ENCODE peak calls at places on chromosomes 11 and 22, in seven cellular contexts. One of them, this sample, is unnamed.

GRCh38 chr11:60127311-60127811 is 38.9 kb downstream of the MS4A2 start:
- DNase-seq in HepG2: no peak
- DNase-seq in neuronal stem cell: no peak
- DNase-seq in sigmoid colon: no peak
- DNase-seq in CD4-positive, alpha-beta T cell: no peak
- DNase-seq in brain microvascular endothelial cell: no peak
- DNase-seq in GM23248: peak; percentile 8
- DNase-seq in this sample: no peak

GRCh38 chr11:94201004-94201465 is 72.4 kb downstream of the PANX1 start:
- DNase-seq in neuronal stem cell: no peak
- DNase-seq in HepG2: peak; percentile 94
- DNase-seq in sigmoid colon: no peak
- DNase-seq in CD4-positive, alpha-beta T cell: no peak
- DNase-seq in GM23248: peak; percentile 76
- DNase-seq in brain microvascular endothelial cell: peak; percentile 13
- DNase-seq in this sample: no peak

GRCh38 chr11:9302448-9302847 is 11.9 kb downstream of the TMEM41B start:
- DNase-seq in HepG2: no peak
- DNase-seq in neuronal stem cell: no peak
- DNase-seq in brain microvascular endothelial cell: peak; percentile 23
- DNase-seq in sigmoid colon: no peak
- DNase-seq in GM23248: peak; percentile 58
- DNase-seq in CD4-positive, alpha-beta T cell: no peak
- DNase-seq in this sample: no peak

GRCh38 chr11:9796854-9797253 is 133.0 kb downstream of the SWAP70 start:
- DNase-seq in neuronal stem cell: no peak
- DNase-seq in GM23248: peak; percentile 35
- DNase-seq in sigmoid colon: no peak
- DNase-seq in CD4-positive, alpha-beta T cell: no peak
- DNase-seq in HepG2: no peak
- DNase-seq in brain microvascular endothelial cell: no peak
- DNase-seq in this sample: no peak

GRCh38 chr11:59918987-59919589 is 19.1 kb upstream of the OOSP1 start:
- DNase-seq in neuronal stem cell: peak; percentile 3
- DNase-seq in brain microvascular endothelial cell: peak; percentile 71
- DNase-seq in GM23248: peak; percentile 85
- DNase-seq in sigmoid colon: no peak
- DNase-seq in CD4-positive, alpha-beta T cell: no peak
- DNase-seq in HepG2: peak; percentile 18
- DNase-seq in this sample: no peak

GRCh38 chr22:27988704-27989103 is 69.6 kb upstream of the PITPNB start:
- DNase-seq in GM23248: no peak
- DNase-seq in neuronal stem cell: no peak
- DNase-seq in sigmoid colon: no peak
- DNase-seq in CD4-positive, alpha-beta T cell: no peak
- DNase-seq in brain microvascular endothelial cell: no peak
- DNase-seq in HepG2: no peak
- DNase-seq in this sample: no peak

GRCh38 chr11:73257342-73258103 is 14.6 kb upstream of the P2RY6 start:
- DNase-seq in GM23248: peak; percentile 97
- DNase-seq in HepG2: peak; percentile 39
- DNase-seq in CD4-positive, alpha-beta T cell: no peak
- DNase-seq in brain microvascular endothelial cell: peak; percentile 79
- DNase-seq in sigmoid colon: peak; percentile 57
- DNase-seq in neuronal stem cell: no peak
- DNase-seq in this sample: no peak

GRCh38 chr11:13054278-13054677 is 45.2 kb downstream of the RASSF10 start:
- DNase-seq in GM23248: peak; percentile 41
- DNase-seq in HepG2: no peak
- DNase-seq in brain microvascular endothelial cell: no peak
- DNase-seq in sigmoid colon: no peak
- DNase-seq in neuronal stem cell: no peak
- DNase-seq in CD4-positive, alpha-beta T cell: no peak
- DNase-seq in this sample: no peak

GRCh38 chr11:28738549-28738948 is 630.4 kb downstream of the METTL15 start:
- DNase-seq in sigmoid colon: no peak
- DNase-seq in HepG2: no peak
- DNase-seq in brain microvascular endothelial cell: no peak
- DNase-seq in neuronal stem cell: no peak
- DNase-seq in CD4-positive, alpha-beta T cell: no peak
- DNase-seq in GM23248: no peak
- DNase-seq in this sample: no peak

GRCh38 chr11:6351782-6352181 is 31.5 kb upstream of the CAVIN3 start:
- DNase-seq in neuronal stem cell: no peak
- DNase-seq in brain microvascular endothelial cell: no peak
- DNase-seq in HepG2: no peak
- DNase-seq in sigmoid colon: no peak
- DNase-seq in CD4-positive, alpha-beta T cell: no peak
- DNase-seq in GM23248: no peak
- DNase-seq in this sample: no peak

GRCh38 chr22:40118979-40119378 is 58.7 kb upstream of the TNRC6B start:
- DNase-seq in sigmoid colon: no peak
- DNase-seq in brain microvascular endothelial cell: no peak
- DNase-seq in neuronal stem cell: no peak
- DNase-seq in GM23248: no peak
- DNase-seq in HepG2: no peak
- DNase-seq in CD4-positive, alpha-beta T cell: no peak
- DNase-seq in this sample: no peak

GRCh38 chr22:22767876-22768602 is 119.6 kb upstream of the IGLL5 start:
- DNase-seq in CD4-positive, alpha-beta T cell: no peak
- DNase-seq in sigmoid colon: no peak
- DNase-seq in neuronal stem cell: no peak
- DNase-seq in GM23248: peak; percentile 53
- DNase-seq in HepG2: no peak
- DNase-seq in brain microvascular endothelial cell: no peak
- DNase-seq in this sample: no peak

GRCh38 chr11:17560281-17561110 is 13.4 kb downstream of the OTOG start:
- DNase-seq in neuronal stem cell: no peak
- DNase-seq in HepG2: no peak
- DNase-seq in GM23248: no peak
- DNase-seq in brain microvascular endothelial cell: no peak
- DNase-seq in sigmoid colon: peak; percentile 34
- DNase-seq in CD4-positive, alpha-beta T cell: no peak
- DNase-seq in this sample: no peak

GRCh38 chr11:71249301-71249700 is 3.1 kb downstream of the SHANK2 start:
- DNase-seq in neuronal stem cell: no peak
- DNase-seq in HepG2: no peak
- DNase-seq in GM23248: no peak
- DNase-seq in CD4-positive, alpha-beta T cell: no peak
- DNase-seq in sigmoid colon: peak; percentile 24
- DNase-seq in brain microvascular endothelial cell: no peak
- DNase-seq in this sample: no peak
- H3K27ac ChIP-seq in neuronal stem cell: no peak overlapping the region
- H3K27ac ChIP-seq in HepG2: no peak overlapping the region
- H3K27ac ChIP-seq in GM23248: no peak overlapping the region
- H3K27ac ChIP-seq in CD4-positive, alpha-beta T cell: no peak overlapping the region
- H3K27ac ChIP-seq in sigmoid colon: no peak overlapping the region
- H3K27ac ChIP-seq in brain microvascular endothelial cell: no peak overlapping the region
- H3K27ac ChIP-seq in this sample: no peak overlapping the region

GRCh38 chr11:104064016-104064630 is 27.7 kb downstream of the DDI1 start:
- DNase-seq in neuronal stem cell: no peak
- DNase-seq in GM23248: no peak
- DNase-seq in brain microvascular endothelial cell: no peak
- DNase-seq in sigmoid colon: no peak
- DNase-seq in CD4-positive, alpha-beta T cell: no peak
- DNase-seq in HepG2: no peak
- DNase-seq in this sample: no peak

GRCh38 chr11:104060820-104061219 is 24.4 kb downstream of the DDI1 start:
- DNase-seq in neuronal stem cell: no peak
- DNase-seq in brain microvascular endothelial cell: no peak
- DNase-seq in sigmoid colon: no peak
- DNase-seq in HepG2: no peak
- DNase-seq in CD4-positive, alpha-beta T cell: no peak
- DNase-seq in GM23248: no peak
- DNase-seq in this sample: no peak

GRCh38 chr11:104057908-104058307 is 21.5 kb downstream of the DDI1 start:
- DNase-seq in CD4-positive, alpha-beta T cell: no peak
- DNase-seq in GM23248: no peak
- DNase-seq in sigmoid colon: no peak
- DNase-seq in brain microvascular endothelial cell: no peak
- DNase-seq in HepG2: no peak
- DNase-seq in neuronal stem cell: no peak
- DNase-seq in this sample: no peak

GRCh38 chr11:104060004-104060403 is 23.6 kb downstream of the DDI1 start:
- DNase-seq in neuronal stem cell: no peak
- DNase-seq in sigmoid colon: no peak
- DNase-seq in GM23248: no peak
- DNase-seq in HepG2: no peak
- DNase-seq in brain microvascular endothelial cell: no peak
- DNase-seq in CD4-positive, alpha-beta T cell: no peak
- DNase-seq in this sample: no peak

DNA sequence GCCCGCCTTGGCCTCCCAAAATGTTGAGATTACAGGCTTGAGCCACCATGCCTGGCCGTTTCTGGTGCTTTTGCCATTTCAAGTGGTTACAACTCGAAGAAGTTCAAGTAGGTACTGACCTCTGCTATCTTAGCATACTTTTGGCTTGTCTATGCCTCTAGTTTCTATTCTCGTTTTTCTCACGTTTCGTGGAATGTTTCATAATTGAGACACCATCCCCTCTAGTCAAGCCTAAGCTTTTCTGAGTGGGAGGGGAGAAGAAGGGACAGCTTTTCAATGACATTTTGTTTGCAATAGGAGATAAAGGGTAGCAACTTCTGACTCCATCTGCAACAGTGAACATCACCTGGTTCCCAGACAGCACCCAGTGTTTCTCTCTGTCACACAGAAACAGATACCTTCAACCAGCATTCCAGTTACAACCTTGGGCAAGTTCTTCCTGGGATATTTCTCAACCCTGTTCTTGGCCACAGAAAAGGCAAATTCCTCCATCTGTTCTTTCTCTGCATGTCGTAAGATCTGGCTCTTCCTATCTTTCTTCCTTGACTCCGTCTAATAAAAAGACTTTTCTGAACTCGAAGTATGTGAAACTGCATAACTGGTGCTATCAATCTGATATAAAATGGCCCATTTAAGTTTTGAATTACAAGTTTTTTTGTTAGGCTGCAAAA is 25.5 kb downstream of the DDI1 start:
- DNase-seq in GM23248: peak; percentile 34
- DNase-seq in HepG2: no peak
- DNase-seq in brain microvascular endothelial cell: no peak
- DNase-seq in sigmoid colon: no peak
- DNase-seq in neuronal stem cell: no peak
- DNase-seq in CD4-positive, alpha-beta T cell: no peak
- DNase-seq in this sample: no peak
- H3K27ac ChIP-seq in GM23248: no peak overlapping the region
- H3K27ac ChIP-seq in HepG2: no peak overlapping the region
- H3K27ac ChIP-seq in brain microvascular endothelial cell: no peak overlapping the region
- H3K27ac ChIP-seq in sigmoid colon: no peak overlapping the region
- H3K27ac ChIP-seq in neuronal stem cell: no peak overlapping the region
- H3K27ac ChIP-seq in CD4-positive, alpha-beta T cell: no peak overlapping the region
- H3K27ac ChIP-seq in this sample: no peak overlapping the region

GRCh38 chr11:109424893-109425292 is 2.9 kb downstream of the C11orf87 start:
- DNase-seq in CD4-positive, alpha-beta T cell: no peak
- DNase-seq in brain microvascular endothelial cell: no peak
- DNase-seq in neuronal stem cell: peak; percentile 79
- DNase-seq in GM23248: no peak
- DNase-seq in HepG2: peak; percentile 4
- DNase-seq in sigmoid colon: no peak
- DNase-seq in this sample: no peak

GRCh38 chr11:109426442-109426841 is 4.5 kb downstream of the C11orf87 start:
- DNase-seq in GM23248: peak; percentile 51
- DNase-seq in CD4-positive, alpha-beta T cell: no peak
- DNase-seq in neuronal stem cell: no peak
- DNase-seq in HepG2: no peak
- DNase-seq in sigmoid colon: no peak
- DNase-seq in brain microvascular endothelial cell: no peak
- DNase-seq in this sample: no peak

GRCh38 chr11:109423860-109424190 is 1.8 kb downstream of the C11orf87 start:
- DNase-seq in CD4-positive, alpha-beta T cell: no peak
- DNase-seq in brain microvascular endothelial cell: no peak
- DNase-seq in sigmoid colon: no peak
- DNase-seq in neuronal stem cell: no peak
- DNase-seq in GM23248: no peak
- DNase-seq in HepG2: no peak
- DNase-seq in this sample: no peak

GRCh38 chr11:109423114-109423859 is 1.3 kb downstream of the C11orf87 start:
- DNase-seq in HepG2: no peak
- DNase-seq in GM23248: peak; percentile 56
- DNase-seq in brain microvascular endothelial cell: peak; percentile 7
- DNase-seq in neuronal stem cell: peak; percentile 17
- DNase-seq in CD4-positive, alpha-beta T cell: no peak
- DNase-seq in sigmoid colon: no peak
- DNase-seq in this sample: no peak

GRCh38 chr11:109425554-109425953 is 3.6 kb downstream of the C11orf87 start:
- DNase-seq in brain microvascular endothelial cell: no peak
- DNase-seq in sigmoid colon: no peak
- DNase-seq in CD4-positive, alpha-beta T cell: no peak
- DNase-seq in HepG2: no peak
- DNase-seq in neuronal stem cell: no peak
- DNase-seq in GM23248: peak; percentile 32
- DNase-seq in this sample: no peak
- H3K27ac ChIP-seq in brain microvascular endothelial cell: no peak overlapping the region
- H3K27ac ChIP-seq in sigmoid colon: no peak overlapping the region
- H3K27ac ChIP-seq in CD4-positive, alpha-beta T cell: no peak overlapping the region
- H3K27ac ChIP-seq in HepG2: no peak overlapping the region
- H3K27ac ChIP-seq in neuronal stem cell: no peak overlapping the region
- H3K27ac ChIP-seq in GM23248: no peak overlapping the region
- H3K27ac ChIP-seq in this sample: no peak overlapping the region

DNA sequence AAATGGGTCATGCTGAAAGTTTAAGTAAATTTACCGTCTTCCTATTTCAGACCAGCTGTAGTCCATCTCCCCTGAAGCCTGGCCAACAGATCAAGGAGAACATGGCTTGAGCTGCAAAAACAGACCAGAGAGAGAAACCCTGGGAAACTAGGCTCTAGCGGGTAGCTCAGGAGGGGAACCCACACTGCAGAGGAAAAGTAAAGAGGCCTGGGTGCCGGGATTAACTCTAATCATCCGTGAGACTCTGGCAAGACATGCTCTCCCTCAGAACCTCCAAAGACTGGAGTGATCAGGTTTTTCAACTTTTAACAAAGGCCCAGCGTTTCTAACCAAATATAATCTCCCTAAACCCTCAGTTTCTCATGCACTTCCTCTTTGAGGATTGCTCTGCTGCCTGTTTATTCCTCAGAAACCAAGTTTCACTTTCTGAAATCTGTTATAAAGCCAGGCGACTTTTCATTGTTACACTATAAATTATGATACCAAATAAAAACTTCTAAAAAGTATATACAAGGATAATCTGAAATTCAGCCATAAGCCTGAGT is 67.4 kb downstream of the GAB2 start:
- DNase-seq in brain microvascular endothelial cell: no peak
- DNase-seq in neuronal stem cell: no peak
- DNase-seq in GM23248: peak; percentile 50
- DNase-seq in HepG2: no peak
- DNase-seq in CD4-positive, alpha-beta T cell: no peak
- DNase-seq in sigmoid colon: peak; percentile 73
- DNase-seq in this sample: no peak
- H3K27ac ChIP-seq in brain microvascular endothelial cell: peak overlapping the region; percentile 44
- H3K27ac ChIP-seq in neuronal stem cell: peak overlapping the region; percentile 75
- H3K27ac ChIP-seq in GM23248: peak overlapping the region; percentile 69
- H3K27ac ChIP-seq in HepG2: no peak overlapping the region
- H3K27ac ChIP-seq in CD4-positive, alpha-beta T cell: no peak overlapping the region
- H3K27ac ChIP-seq in sigmoid colon: peak overlapping the region; percentile 68
- H3K27ac ChIP-seq in this sample: peak overlapping the region; percentile 86